ENCODE peak calls at places on chromosomes 4 and X, in eight cellular contexts. W is stimulated activated CD4-positive, alpha-beta T cell treated with anti-CD3 and anti-CD28 coated beads, Interleukin-4, amount 100 ng/mL, for 24 hours; D is stimulated activated naive CD4-positive, alpha-beta T cell; U is activated CD4-positive, alpha-beta T cell treated with anti-CD3 and anti-CD28 coated beads, Interleukin-2, amount 10 ng/mL, durations not matched to agents 7 days and 5 days; M is H4; K is hypothalamus; Q is uterus; P is GM23338. T is an unnamed sample.

GRCh38 chrX:110284159-110284558 is 33.7 kb downstream of the AMMECR1 start:
- DNase-seq in W (no peak), D (no peak), U (no peak), M (peak; percentile 17), K (no peak), Q (no peak), P (no peak), T (peak; percentile 35)

GRCh38 chrX:39527045-39527444 is 570.7 kb downstream of the BCOR start:
- DNase-seq in W (no peak), D (no peak), U (no peak), M (no peak), K (no peak), Q (no peak), P (no peak), T (peak; percentile 52)

GRCh38 chr4:99949999-99950912 is at the start of gene H2AZ1:
- DNase-seq in W (peak; percentile 99), D (peak; percentile 92), U (peak; percentile 99), M (peak; percentile 98), K (peak; percentile 98), Q (peak; percentile 100), P (peak; percentile 99), T (peak; percentile 93)

GRCh38 chr4:62644372-62644771 is 1444.2 kb downstream of the ADGRL3 start:
- DNase-seq in W (no peak), D (no peak), U (no peak), M (peak; percentile 32), K (peak; percentile 1), Q (no peak), P (peak; percentile 76), T (peak; percentile 1)

GRCh38 chr4:143195581-143195980 is 10.9 kb downstream of the USP38 start:
- DNase-seq in W (no peak), D (no peak), U (no peak), M (no peak), K (no peak), Q (no peak), P (no peak), T (no peak)

GRCh38 chrX:77014655-77015377 is 432.4 kb upstream of the FGF16 start:
- DNase-seq in W (no peak), D (no peak), U (no peak), M (no peak), K (peak; percentile 32), Q (no peak), P (peak; percentile 75), T (no peak)

GRCh38 chr4:176988226-176988625 is 195.5 kb upstream of the VEGFC start:
- DNase-seq in W (no peak), D (no peak), U (no peak), M (peak; percentile 87), K (no peak), Q (no peak), P (no peak), T (peak; percentile 80)

GRCh38 chrX:154382483-154383069 is 3.5 kb downstream of the EMD start:
- DNase-seq in W (no peak), D (no peak), U (no peak), M (no peak), K (no peak), Q (peak; percentile 48), P (no peak), T (no peak)

GRCh38 chrX:40964633-40965586 is 120.3 kb upstream of the USP9X start:
- DNase-seq in W (no peak), D (no peak), U (no peak), M (no peak), K (no peak), Q (no peak), P (no peak), T (no peak)

GRCh38 chr4:108053281-108053701 is 63.6 kb downstream of the HADH start:
- DNase-seq in W (no peak), D (no peak), U (no peak), M (no peak), K (no peak), Q (no peak), P (no peak), T (no peak)

T was measured in Daoy.